ENCODE peak calls at places on chromosomes 16 and 17, in ten cellular contexts. O is MV-4-11; Z is AG10803; M is NCI-H1436; K is GM23248; J is activated naive CD4-positive, alpha-beta T cell treated with anti-CD3 and anti-CD28 coated beads, Interleukin-2, amount 50 U/mL, for 72 hours; V is HL-60; Q is GM18507; W is RCC 7860; Y is RWPE1. X is an unnamed sample.

GRCh38 chr16:54931757-54932660 is 1.3 kb downstream of the IRX5 start:
- DNase-seq in V (no peak), K (peak), W (no peak), O (no peak), J (no peak), Z (no peak), M (no peak), Q (no peak), Y (no peak), X (no peak)

GRCh38 chr16:1048442-1049112 is 24.0 kb upstream of the SSTR5 start:
- DNase-seq in K (peak), J (peak), O (no peak), W (no peak), Z (peak), Y (peak), M (peak), V (no peak), Q (no peak), X (no peak)

GRCh38 chr16:48054881-48055601 is 100.8 kb downstream of the ABCC12 start:
- DNase-seq in Y (peak), Q (peak), K (peak), M (peak), O (peak), V (peak), W (peak), Z (peak), J (peak), X (peak)

GRCh38 chr17:75073618-75074047 is 14.1 kb upstream of the SLC16A5 start:
- DNase-seq in V (no peak), K (peak), W (no peak), Y (no peak), Z (peak), Q (no peak), O (no peak), J (no peak), M (no peak), X (no peak)

GRCh38 chr16:89201467-89202377 is 1.4 kb upstream of the SLC22A31 start:
- DNase-seq in K (peak), V (peak), J (peak), Q (no peak), Y (peak), O (no peak), W (no peak), M (peak), Z (peak), X (no peak)

GRCh38 chr17:41065829-41066624 is at the start of gene KRTAP2-4:
- DNase-seq in V (peak), Y (peak), J (no peak), W (peak), M (no peak), K (peak), Z (peak), Q (no peak), O (peak), X (peak)

GRCh38 chr17:29649359-29649758 is 26.6 kb upstream of the CORO6 start:
- DNase-seq in V (no peak), J (no peak), Q (no peak), M (no peak), Y (no peak), K (no peak), O (no peak), W (no peak), Z (no peak), X (no peak)

GRCh38 chr16:28136751-28137434 is 73.4 kb upstream of the GSG1L start:
- DNase-seq in Q (no peak), V (no peak), Z (no peak), Y (no peak), M (no peak), O (no peak), K (no peak), W (no peak), J (no peak), X (no peak)

GRCh38 chr16:52265446-52265861 is 281.5 kb downstream of the TOX3 start:
- DNase-seq in K (no peak), J (no peak), O (no peak), W (no peak), V (no peak), Z (no peak), Y (no peak), Q (no peak), M (peak), X (no peak)

GRCh38 chr17:73598131-73598680 is 46.0 kb downstream of the SDK2 start:
- DNase-seq in Z (no peak), O (no peak), M (no peak), J (no peak), W (no peak), Q (no peak), K (no peak), V (no peak), Y (no peak), X (no peak)

GRCh38 chr17:44564429-44564828 is 7.1 kb downstream of the FZD2 start:
- DNase-seq in J (no peak), Z (no peak), K (no peak), M (no peak), V (no peak), Y (no peak), O (no peak), Q (no peak), W (no peak), X (no peak)

GRCh38 chr16:5709889-5710288 is 612.3 kb upstream of the EEF2KMT start:
- DNase-seq in V (no peak), W (no peak), Y (no peak), M (no peak), Z (no peak), Q (no peak), J (no peak), O (no peak), K (peak), X (no peak)

GRCh38 chr16:66741131-66741900 is 10.1 kb downstream of the DYNC1LI2 start:
- DNase-seq in W (peak), V (no peak), J (no peak), Z (peak), K (peak), Q (no peak), Y (peak), O (peak), M (no peak), X (no peak)

GRCh38 chr16:3021449-3022207 is 1.5 kb downstream of the TNFRSF12A start:
- DNase-seq in O (peak), Z (peak), Y (peak), V (peak), Q (no peak), M (peak), K (peak), W (peak), J (peak), X (peak)

GRCh38 chr16:64738321-64738960 is 383.4 kb downstream of the CDH11 start:
- DNase-seq in W (no peak), Q (no peak), O (no peak), Z (peak), J (no peak), Y (peak), K (peak), M (no peak), V (no peak), X (no peak)

GRCh38 chr17:36889955-36890354 is 47.3 kb upstream of the LHX1 start:
- DNase-seq in Y (no peak), V (no peak), K (no peak), O (no peak), Z (no peak), J (no peak), M (no peak), Q (no peak), W (no peak), X (no peak)

GRCh38 chr16:4260360-4260759 is 12.5 kb downstream of the TFAP4 start:
- DNase-seq in Y (peak), J (no peak), V (no peak), O (no peak), K (no peak), W (no peak), M (peak), Z (no peak), Q (no peak), X (no peak)

GRCh38 chr16:11393861-11394592 is 48.8 kb downstream of the RMI2 start:
- DNase-seq in K (no peak), Q (no peak), Z (no peak), J (no peak), V (no peak), Y (no peak), O (no peak), W (no peak), M (no peak), X (no peak)

GRCh38 chr16:8670014-8670560 is 4.3 kb upstream of the ABAT start:
- DNase-seq in Q (no peak), Y (no peak), Z (no peak), M (no peak), K (no peak), O (no peak), W (no peak), V (no peak), J (no peak), X (no peak)

GRCh38 chr17:31582151-31582907 is 190.9 kb downstream of the RAB11FIP4 start:
- DNase-seq in K (peak), O (peak), V (no peak), W (no peak), J (no peak), Y (no peak), M (no peak), Z (peak), Q (peak), X (no peak)

GRCh38 chr17:31251075-31251474 is 46.0 kb downstream of the OMG start:
- DNase-seq in J (no peak), M (no peak), K (peak), Z (no peak), Y (no peak), Q (no peak), O (no peak), V (no peak), W (no peak), X (no peak)

GRCh38 chr16:72536673-72537435 is 364.9 kb upstream of the PMFBP1 start:
- DNase-seq in Y (no peak), J (no peak), V (no peak), K (peak), Z (peak), W (no peak), Q (no peak), O (no peak), M (no peak), X (no peak)

X was measured in AML-193.